ENCODE peak calls at places on chromosome 1, in four cellular contexts. J is A549, F is endothelial cell of umbilical vein, A is right lobe of liver. E is an unnamed sample.

GRCh38 chr1:37999434-38000232 is 5.7 kb downstream of the FHL3 start:
- DNase-seq in J (no peak), F (peak), A (no peak), E (peak)

GRCh38 chr1:180123463-180123936 is 31.2 kb upstream of the QSOX1 start:
- DNase-seq in J (no peak), F (no peak), A (no peak), E (no peak)

GRCh38 chr1:15089244-15089992 is 64.1 kb upstream of the TMEM51 start:
- DNase-seq in J (no peak), F (peak), A (no peak), E (no peak)

GRCh38 chr1:52345252-52345651 is 20.8 kb downstream of the CC2D1B start:
- DNase-seq in J (no peak), F (no peak), A (no peak), E (no peak)

GRCh38 chr1:156342556-156342955 is 4.2 kb downstream of the TSACC start:
- DNase-seq in J (no peak), F (no peak), A (no peak), E (no peak)

GRCh38 chr1:209454340-209455014 is 129.0 kb upstream of the CAMK1G start:
- DNase-seq in J (no peak), F (no peak), A (no peak), E (no peak)

GRCh38 chr1:72557446-72558049 is 275.2 kb upstream of the NEGR1 start:
- DNase-seq in J (no peak), F (peak), A (no peak), E (no peak)

GRCh38 chr1:113875714-113876113 is 4.2 kb upstream of the PTPN22 start:
- DNase-seq in J (no peak), F (no peak), A (no peak), E (no peak)

GRCh38 chr1:209218986-209219385 is 364.5 kb upstream of the CAMK1G start:
- DNase-seq in J (no peak), F (no peak), A (no peak), E (no peak)

GRCh38 chr1:66493731-66494130 is 40.2 kb upstream of the SGIP1 start:
- DNase-seq in J (no peak), F (no peak), A (no peak), E (no peak)

GRCh38 chr1:205430631-205431305 is 8.9 kb upstream of the LEMD1 start:
- DNase-seq in J (peak), F (peak), A (no peak), E (no peak)

GRCh38 chr1:41678141-41678878 is 193.8 kb upstream of the EDN2 start:
- DNase-seq in J (no peak), F (no peak), A (no peak), E (no peak)

GRCh38 chr1:197435224-197435623 is 167.2 kb downstream of the CRB1 start:
- DNase-seq in J (no peak), F (no peak), A (no peak), E (no peak)

GRCh38 chr1:206442101-206442500 is 28.2 kb upstream of the IKBKE start:
- DNase-seq in J (no peak), F (no peak), A (no peak), E (no peak)

GRCh38 chr1:21337931-21338567 is 47.8 kb upstream of the ECE1 start:
- DNase-seq in J (no peak), F (peak), A (peak), E (peak)

GRCh38 chr1:87113313-87113712 is 198.9 kb downstream of the HS2ST1 start:
- DNase-seq in J (no peak), F (no peak), A (no peak), E (no peak)

GRCh38 chr1:161195171-161195570 is 3.7 kb downstream of the ADAMTS4 start:
- DNase-seq in J (no peak), F (no peak), A (no peak), E (no peak)

GRCh38 chr1:15620155-15620545 is 2.9 kb downstream of the DDI2 start:
- DNase-seq in J (peak), F (peak), A (no peak), E (no peak)

GRCh38 chr1:170001266-170001665 is 73.2 kb downstream of the KIFAP3 start:
- DNase-seq in J (no peak), F (no peak), A (no peak), E (no peak)

GRCh38 chr1:6145351-6145750 is 34.8 kb downstream of the CHD5 start:
- DNase-seq in J (no peak), F (no peak), A (no peak), E (no peak)

GRCh38 chr1:20063861-20064292 is 6.1 kb upstream of the PLA2G5 start:
- DNase-seq in J (no peak), F (peak), A (no peak), E (no peak)

GRCh38 chr1:31577515-31578191 is 1.3 kb downstream of the TINAGL1 start:
- DNase-seq in J (no peak), F (peak), A (no peak), E (no peak)

GRCh38 chr1:89912073-89912472 is 82.8 kb upstream of the ZNF326 start:
- DNase-seq in J (no peak), F (no peak), A (no peak), E (no peak)

GRCh38 chr1:159923203-159924024 is 1.9 kb downstream of the TAGLN2 start:
- DNase-seq in J (peak), F (peak), A (peak), E (peak)

GRCh38 chr1:27576846-27577245 is 27.1 kb downstream of the AHDC1 start:
- DNase-seq in J (no peak), F (no peak), A (no peak), E (no peak)

GRCh38 chr1:95583811-95584210 is 349.8 kb downstream of the RWDD3 start:
- DNase-seq in J (no peak), F (no peak), A (no peak), E (no peak)

GRCh38 chr1:113018911-113019310 is 54.1 kb upstream of the LRIG2 start:
- DNase-seq in J (no peak), F (no peak), A (no peak), E (no peak)

DNA sequence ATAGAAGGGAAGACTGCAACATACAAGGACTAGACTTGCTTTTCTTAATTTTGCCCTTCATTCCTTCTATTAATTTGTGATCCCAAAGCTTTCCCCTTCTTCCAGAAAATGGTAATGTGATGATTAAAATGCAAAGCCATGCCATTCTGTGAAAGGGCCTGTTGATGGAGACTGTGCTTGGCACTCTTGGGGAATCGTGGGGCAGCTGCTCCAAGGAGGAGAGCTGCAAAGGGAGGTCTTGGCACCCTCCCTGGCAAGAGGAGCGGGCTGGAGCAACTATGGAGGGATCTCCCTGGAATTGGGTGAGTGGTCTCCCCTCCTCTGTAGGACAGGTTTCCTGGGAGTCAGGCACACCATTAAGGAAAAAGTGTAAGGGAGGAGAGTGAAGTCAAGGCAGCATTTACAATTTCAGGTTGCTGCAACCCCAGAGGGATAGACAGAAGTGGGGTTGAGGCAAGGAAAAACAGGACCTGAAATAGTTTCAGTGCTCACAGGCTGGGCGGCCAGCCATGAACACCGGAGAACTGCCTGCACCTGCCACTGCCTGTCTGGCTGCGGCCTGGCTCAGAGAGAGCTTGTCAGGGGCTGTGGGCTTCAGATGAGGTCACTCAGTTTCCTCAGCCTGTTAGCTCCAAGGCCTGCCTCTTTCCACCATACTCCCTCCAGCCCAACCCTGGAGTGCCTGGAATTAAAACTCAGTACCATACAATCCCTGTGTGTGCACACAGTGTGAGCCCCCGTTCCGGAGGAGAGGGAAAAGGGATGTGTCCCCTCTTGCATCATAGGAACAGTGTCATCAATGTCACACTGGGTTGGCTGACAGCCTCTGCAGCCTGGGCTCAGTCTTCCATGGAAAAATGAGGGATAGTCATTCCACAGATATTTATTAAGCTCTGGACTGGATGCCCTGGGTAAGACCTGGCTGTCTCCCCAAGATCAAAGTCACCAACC is 16.4 kb downstream of the CACNA1S start:
- DNase-seq in J (no peak), F (no peak), A (no peak), E (no peak)
- TF ChIP-seq POLR2A in J (no peak), F (no peak), A (no peak), E (no peak)

DNA sequence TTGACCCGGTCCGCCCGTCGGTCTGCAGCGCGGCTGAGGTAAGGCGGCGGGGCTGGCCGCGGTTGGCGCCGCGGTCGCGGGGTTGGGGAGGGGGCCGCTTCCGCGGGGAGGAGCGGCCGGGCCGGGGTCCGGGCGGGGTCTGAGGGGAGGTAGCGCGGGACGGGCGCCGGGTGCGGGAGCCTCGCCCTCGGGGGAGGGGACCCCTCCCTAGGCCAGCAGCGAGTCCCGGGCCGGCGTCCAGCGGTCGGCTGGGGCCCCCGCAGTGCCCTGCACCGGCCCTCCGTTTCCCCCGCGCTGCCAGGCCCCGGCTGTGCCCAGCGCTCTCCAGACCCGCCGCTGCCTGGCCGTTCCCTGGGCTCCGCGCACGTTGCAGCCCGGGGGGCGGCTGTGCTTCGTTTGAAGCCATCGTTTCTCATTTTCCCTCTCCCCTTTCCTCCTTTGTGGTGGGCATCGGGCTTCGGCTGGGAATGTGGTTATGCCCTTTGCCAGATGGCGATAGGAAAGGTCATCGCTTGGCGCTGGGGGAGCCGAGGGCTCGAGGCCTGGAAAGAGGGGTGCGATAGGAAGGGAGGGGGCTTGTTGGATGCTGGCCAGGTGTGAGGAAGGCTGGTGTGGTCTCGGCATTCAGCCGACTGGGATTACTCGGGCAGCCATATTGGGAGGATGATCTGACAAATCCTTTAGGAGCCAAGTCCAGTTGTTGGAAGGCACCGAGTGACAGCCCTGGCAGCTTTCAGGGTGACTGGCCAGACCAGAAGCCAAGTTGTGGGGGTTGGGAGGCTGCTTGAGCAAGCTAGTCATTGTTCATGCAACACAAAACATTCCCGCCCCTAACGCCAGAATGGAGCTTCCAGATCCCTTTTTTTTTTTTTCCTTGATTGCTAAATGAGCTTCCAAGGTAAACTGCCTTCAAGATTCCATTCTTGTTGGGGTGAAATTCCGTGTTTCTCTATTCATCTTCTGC is 753 bp downstream of the KIF1B start:
- DNase-seq in J (peak), F (peak), A (peak), E (peak)
- TF ChIP-seq POLR2A in J (no peak), F (no peak), A (peak), E (no peak)

GRCh38 chr1:2788506-2789163 is 12.9 kb downstream of the TTC34 start:
- DNase-seq in J (no peak), F (no peak), A (peak), E (no peak)

GRCh38 chr1:2784854-2785630 is 16.5 kb downstream of the TTC34 start:
- DNase-seq in J (no peak), F (no peak), A (peak), E (no peak)

GRCh38 chr1:2785631-2786328 is 15.7 kb downstream of the TTC34 start:
- DNase-seq in J (no peak), F (no peak), A (peak), E (no peak)

GRCh38 chr1:2787163-2787911 is 14.2 kb downstream of the TTC34 start:
- DNase-seq in J (no peak), F (no peak), A (peak), E (peak)

GRCh38 chr1:2786329-2787162 is 14.9 kb downstream of the TTC34 start:
- DNase-seq in J (peak), F (peak), A (peak), E (no peak)
- TF ChIP-seq POLR2A in J (no peak), F (no peak), A (no peak), E (no peak)

DNA sequence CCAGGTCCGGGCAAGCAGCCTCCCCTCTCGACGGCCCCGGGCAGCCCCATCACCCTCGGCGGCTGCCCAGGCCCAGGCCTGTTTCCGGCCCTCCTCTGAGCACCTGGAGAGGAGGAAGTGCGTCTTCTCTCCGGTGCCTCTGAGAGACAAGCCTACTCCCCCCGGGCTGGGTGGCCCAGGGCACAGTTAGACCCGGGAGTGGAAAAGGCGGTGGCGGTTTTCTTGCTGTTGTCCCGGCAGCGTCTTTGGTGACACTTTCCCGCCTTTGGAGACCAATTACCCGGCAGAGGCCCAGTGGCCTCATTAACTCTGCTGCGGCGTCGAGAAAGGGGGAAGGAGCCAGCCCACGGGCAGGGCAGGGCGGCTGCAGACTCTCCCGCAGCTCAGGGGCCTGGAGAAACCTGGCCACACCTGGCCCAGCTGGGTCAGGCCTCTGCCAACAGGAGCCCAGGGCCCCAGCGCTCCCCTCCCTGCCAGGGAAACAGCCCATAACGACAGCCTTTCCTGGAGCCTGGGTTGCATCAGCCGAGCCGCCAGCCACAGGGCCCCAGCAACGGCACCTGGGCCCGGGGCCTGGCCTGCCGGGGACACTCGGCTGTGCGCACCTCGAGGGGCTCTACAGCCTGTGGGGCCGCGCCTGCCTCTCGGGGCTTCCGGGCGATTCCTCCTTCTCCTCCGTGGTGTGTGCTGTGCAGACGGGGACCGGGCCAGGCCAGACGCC is 28.4 kb upstream of the C1orf159 start:
- DNase-seq in J (no peak), F (no peak), A (no peak), E (no peak)
- TF ChIP-seq POLR2A in J (no peak), F (no peak), A (no peak), E (no peak)

GRCh38 chr1:229636042-229636441 is 10.0 kb downstream of the URB2 start:
- DNase-seq in J (no peak), F (no peak), A (no peak), E (no peak)
- TF ChIP-seq POLR2A in J (no peak), F (no peak), A (no peak), E (no peak)

GRCh38 chr1:46517932-46518498 is 28.4 kb downstream of the DMBX1 start:
- DNase-seq in J (no peak), F (no peak), A (no peak), E (no peak)

GRCh38 chr1:46519209-46519608 is 29.6 kb downstream of the DMBX1 start:
- DNase-seq in J (no peak), F (no peak), A (no peak), E (no peak)

GRCh38 chr1:46522184-46522968 is 29.1 kb downstream of the KNCN start:
- DNase-seq in J (no peak), F (no peak), A (no peak), E (peak)

GRCh38 chr1:46521417-46521816 is 30.0 kb downstream of the KNCN start:
- DNase-seq in J (no peak), F (no peak), A (no peak), E (no peak)

GRCh38 chr1:46520063-46520911 is 30.7 kb downstream of the DMBX1 start:
- DNase-seq in J (peak), F (no peak), A (no peak), E (no peak)
- TF ChIP-seq POLR2A in J (no peak), F (no peak), A (no peak), E (no peak)